ENCODE peak calls at places on chromosomes 7 and 10, in eight cellular contexts. C is heart right ventricle, F is left lung, Z is hepatocyte, I is uterus, J is small intestine, B is HCT116, G is spleen. R is an unnamed sample. For H3K27me3 and H3K4me1, the result is how much of the 10 kb centered on the place peaks cover.

GRCh38 chr7:80724249-80724871 is 85.9 kb downstream of the CD36 start:
- DNase-seq in B (no peak), F (no peak), G (no peak), C (no peak), I (no peak), J (no peak), Z (peak), R (no peak)

GRCh38 chr7:52961084-52961483 is 74.3 kb upstream of the POM121L12 start:
- DNase-seq in J (no peak), B (no peak), Z (no peak), I (no peak), F (no peak), G (no peak), C (no peak), R (no peak)

GRCh38 chr10:103102195-103102594 is 90.9 kb downstream of the NT5C2 start:
- DNase-seq in J (no peak), Z (no peak), I (no peak), B (no peak), F (no peak), C (no peak), G (no peak), R (no peak)

GRCh38 chr7:156836443-156836842 is 56.5 kb downstream of the LMBR1 start:
- DNase-seq in Z (no peak), C (no peak), F (no peak), B (no peak), J (no peak), I (no peak), G (no peak), R (no peak)

GRCh38 chr10:129627442-129627841 is 160.4 kb downstream of the MGMT start:
- DNase-seq in I (no peak), F (no peak), B (no peak), Z (no peak), J (no peak), G (no peak), C (no peak), R (no peak)

GRCh38 chr7:99083068-99083651 is 60.7 kb downstream of the SMURF1 start:
- DNase-seq in B (no peak), G (no peak), I (no peak), F (no peak), J (no peak), Z (no peak), C (no peak), R (no peak)

GRCh38 chr7:158310924-158311713 is 276.5 kb downstream of the PTPRN2 start:
- DNase-seq in Z (no peak), C (no peak), G (no peak), F (no peak), I (no peak), J (no peak), B (no peak), R (no peak)

GRCh38 chr7:151888079-151888673 is 11.3 kb upstream of the PRKAG2 start:
- DNase-seq in J (peak), C (no peak), B (no peak), I (no peak), F (no peak), G (no peak), Z (no peak), R (no peak)

GRCh38 chr10:5710854-5711253 is 26.2 kb downstream of the TASOR2 start:
- DNase-seq in B (no peak), G (no peak), F (no peak), C (no peak), Z (no peak), J (peak), I (no peak), R (no peak)

GRCh38 chr7:39621261-39621660 is 2.1 kb upstream of the RALA start:
- DNase-seq in F (no peak), B (no peak), J (no peak), I (no peak), C (no peak), G (no peak), Z (no peak), R (no peak)

GRCh38 chr7:35801392-35802101 is 690 bp downstream of the SEPTIN7 start:
- DNase-seq in I (peak), B (no peak), C (peak), F (peak), G (peak), J (peak), Z (peak), R (peak)

GRCh38 chr10:112956631-112957350 is 6.7 kb downstream of the TCF7L2 start:
- DNase-seq in F (no peak), J (peak), G (no peak), Z (peak), B (no peak), I (no peak), C (no peak), R (no peak)

GRCh38 chr10:117640406-117640805 is 97.9 kb downstream of the EMX2 start:
- DNase-seq in Z (no peak), G (no peak), J (no peak), F (no peak), C (no peak), I (no peak), B (no peak), R (no peak)
- H3K27me3 ChIP-seq in Z (under half), G (under half), J (under half), F (under half), C (under half), I (under half), B (half or more), R (under half)

DNA sequence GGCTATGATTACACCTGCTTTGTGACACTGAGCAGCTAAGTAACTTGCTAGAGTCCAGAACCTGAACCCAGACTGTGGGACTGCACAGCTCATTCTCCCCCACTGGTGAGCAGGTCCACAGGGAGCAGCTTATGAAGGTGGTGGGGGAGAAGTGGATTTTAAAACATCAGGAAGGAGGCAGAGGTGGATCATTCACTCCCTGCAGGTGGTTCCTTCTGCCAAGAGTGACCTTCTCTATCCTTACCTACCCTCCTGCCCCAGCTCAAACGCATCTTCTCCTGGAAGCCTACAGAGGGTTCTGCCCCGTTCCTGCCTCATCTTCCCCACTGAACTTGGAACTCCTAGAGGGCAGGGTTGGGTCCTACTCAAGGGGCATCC is 539 bp upstream of the FAM241B start:
- DNase-seq in F (no peak), I (no peak), B (no peak), G (no peak), C (no peak), J (no peak), Z (no peak), R (no peak)
- H3K4me3 ChIP-seq in F (peak), I (no peak), B (peak), G (peak), C (peak), J (no peak), Z (no peak), R (peak)

DNA sequence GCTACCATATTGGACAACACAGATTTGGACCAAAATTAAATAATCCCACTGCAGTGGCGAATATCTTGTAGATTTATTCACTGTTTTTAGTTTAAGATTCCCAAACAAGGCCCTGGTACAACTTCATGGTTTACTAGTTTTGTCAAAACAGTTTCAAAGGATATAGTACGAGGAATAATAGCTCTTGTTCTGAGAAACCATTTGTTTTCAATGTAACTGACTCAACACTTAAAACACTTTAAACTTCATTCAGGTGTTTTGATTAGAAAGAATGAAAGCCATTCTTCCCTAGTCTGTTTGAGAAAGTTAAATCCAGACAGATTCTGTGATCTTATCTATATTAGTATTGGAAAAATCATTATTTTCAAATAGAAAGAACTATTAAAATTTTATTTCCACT is 276.4 kb upstream of the MKLN1 start:
- DNase-seq in G (no peak), B (no peak), Z (no peak), J (no peak), F (no peak), I (no peak), C (no peak), R (no peak)
- H3K4me1 ChIP-seq in G (half or more), B (under half), Z (under half), J (under half), F (under half), I (under half), C (half or more), R (half or more)

DNA sequence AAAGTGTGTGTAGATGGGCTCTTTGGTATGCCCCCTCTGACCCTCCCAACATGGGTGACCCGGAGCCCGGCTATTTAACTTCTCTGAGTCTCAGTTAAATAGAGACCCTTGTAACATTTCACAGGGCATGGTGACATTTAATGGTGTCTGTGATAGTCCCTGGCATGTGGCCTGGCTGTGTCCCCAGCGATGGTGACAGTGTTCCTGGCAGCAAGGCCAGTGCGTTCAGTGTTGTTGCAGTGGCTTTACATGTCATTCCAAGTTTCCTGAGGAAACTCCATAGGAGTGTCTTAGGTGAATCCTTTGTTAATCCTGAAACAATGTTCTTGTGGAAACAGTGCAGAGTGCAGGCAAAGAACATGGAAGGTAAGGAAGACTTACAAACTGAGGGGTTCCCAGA is 137.0 kb downstream of the RAMP3 start:
- DNase-seq in F (no peak), C (peak), Z (no peak), I (no peak), J (no peak), B (no peak), G (no peak), R (no peak)
- H3K27me3 ChIP-seq in F (under half), C (under half), Z (under half), I (under half), J (under half), B (under half), G (under half), R (under half)

GRCh38 chr7:65731562-65732035 is 141.3 kb upstream of the VKORC1L1 start:
- DNase-seq in G (no peak), I (no peak), J (peak), C (no peak), Z (peak), F (peak), B (no peak), R (peak)
- H3K4me3 ChIP-seq in G (peak), I (no peak), J (peak), C (peak), Z (peak), F (peak), B (no peak), R (peak)

GRCh38 chr7:137935849-137936508 is 65.9 kb downstream of the CREB3L2 start:
- DNase-seq in C (no peak), F (no peak), G (no peak), J (peak), Z (no peak), B (no peak), I (no peak), R (no peak)
- H3K4me1 ChIP-seq in C (half or more), F (under half), G (half or more), J (under half), Z (under half), B (under half), I (under half), R (half or more)

DNA sequence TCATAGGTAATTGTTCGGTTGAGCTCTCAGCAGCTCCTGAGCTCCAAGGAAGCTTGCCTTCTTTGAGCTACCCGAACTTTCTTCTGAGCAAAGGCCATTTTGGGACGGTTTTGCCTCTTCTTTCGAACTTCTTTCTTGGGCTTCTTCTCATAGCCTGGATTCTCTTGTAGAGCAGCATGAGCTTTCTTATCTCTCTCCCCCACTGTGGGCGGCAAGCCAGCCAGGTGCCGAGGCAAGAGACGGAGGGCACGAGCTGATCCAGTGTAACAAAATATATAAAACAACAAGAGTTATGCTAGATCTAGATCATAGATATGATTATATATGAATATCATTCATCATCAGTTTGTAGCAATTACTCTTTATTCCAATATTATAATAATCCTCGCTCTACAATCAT is 16.5 kb upstream of the KNDC1 start:
- DNase-seq in C (no peak), Z (peak), I (peak), B (no peak), F (peak), G (no peak), J (no peak), R (peak)
- H3K27me3 ChIP-seq in C (half or more), Z (under half), I (under half), B (under half), F (half or more), G (half or more), J (under half), R (under half)

R was measured in upper lobe of right lung.